ENCODE peak calls at places on chromosomes 11 and 22, in four cellular contexts. D, N, F and C are unnamed samples.

GRCh38 chr22:21074092-21074715 is 28.5 kb downstream of the LRRC74B start:
- DNase-seq in F (no peak), N (no peak), D (no peak), C (no peak)

GRCh38 chr22:17769013-17769715 is 5.1 kb downstream of the BID start:
- DNase-seq in D (no peak), N (no peak), F (no peak), C (no peak)

GRCh38 chr11:91396243-91397133 is 828.1 kb upstream of the FAT3 start:
- DNase-seq in F (no peak), D (no peak), N (no peak), C (no peak)

GRCh38 chr11:44812971-44813370 is 86.2 kb downstream of the TSPAN18 start:
- DNase-seq in N (no peak), D (no peak), F (no peak), C (no peak)

GRCh38 chr11:63958013-63958412 is 16.4 kb upstream of the COX8A start:
- DNase-seq in D (no peak), N (no peak), F (no peak), C (no peak)

GRCh38 chr11:117621226-117621625 is 175.8 kb downstream of the DSCAML1 start:
- DNase-seq in N (no peak), D (no peak), F (no peak), C (no peak)

GRCh38 chr11:65121447-65121864 is 478 bp downstream of the FAU start:
- DNase-seq in F (no peak), D (no peak), N (no peak), C (peak; percentile 78)

GRCh38 chr22:49358041-49358440 is 469.6 kb downstream of the BRD1 start:
- DNase-seq in N (no peak), F (no peak), D (no peak), C (no peak)

GRCh38 chr22:46049726-46050450 is 72.9 kb upstream of the WNT7B start:
- DNase-seq in D (no peak), F (no peak), N (no peak), C (peak; percentile 66)

GRCh38 chr11:118514103-118514502 is 13.2 kb upstream of the TTC36 start:
- DNase-seq in N (no peak), F (no peak), D (no peak), C (no peak)

GRCh38 chr11:66845876-66846212 is 2.6 kb downstream of the RCE1 start:
- DNase-seq in F (no peak), N (no peak), D (no peak), C (peak; percentile 46)

GRCh38 chr22:45529966-45530575 is 27.4 kb downstream of the FBLN1 start:
- DNase-seq in F (no peak), D (no peak), N (no peak), C (no peak)

GRCh38 chr22:48827228-48827810 is 1000.4 kb downstream of the BRD1 start:
- DNase-seq in D (no peak), F (no peak), N (no peak), C (no peak)

GRCh38 chr11:118912742-118913410 is 12.8 kb downstream of the BCL9L start:
- DNase-seq in F (no peak), D (no peak), N (no peak), C (peak; percentile 76)

GRCh38 chr11:126139541-126140091 is 71.8 kb downstream of the RPUSD4 start:
- DNase-seq in D (no peak), F (no peak), N (peak; percentile 35), C (no peak)

GRCh38 chr11:110196884-110197420 is 99.5 kb downstream of the RDX start:
- DNase-seq in F (no peak), N (no peak), D (no peak), C (no peak)

GRCh38 chr22:25702571-25703167 is 39.3 kb upstream of the MYO18B start:
- DNase-seq in N (no peak), F (no peak), D (no peak), C (no peak)

GRCh38 chr11:104830080-104830479 is 68.2 kb downstream of the CASP12 start:
- DNase-seq in N (no peak), F (no peak), D (no peak), C (no peak)

GRCh38 chr22:46031561-46031960 is 54.6 kb upstream of the WNT7B start:
- DNase-seq in D (no peak), F (no peak), N (no peak), C (peak; percentile 9)

GRCh38 chr22:47497666-47498065 is 735.2 kb downstream of the TBC1D22A start:
- DNase-seq in D (no peak), N (peak; percentile 7), F (no peak), C (no peak)

GRCh38 chr22:47498969-47499368 is 736.5 kb downstream of the TBC1D22A start:
- DNase-seq in D (no peak), F (no peak), N (no peak), C (no peak)

DNA sequence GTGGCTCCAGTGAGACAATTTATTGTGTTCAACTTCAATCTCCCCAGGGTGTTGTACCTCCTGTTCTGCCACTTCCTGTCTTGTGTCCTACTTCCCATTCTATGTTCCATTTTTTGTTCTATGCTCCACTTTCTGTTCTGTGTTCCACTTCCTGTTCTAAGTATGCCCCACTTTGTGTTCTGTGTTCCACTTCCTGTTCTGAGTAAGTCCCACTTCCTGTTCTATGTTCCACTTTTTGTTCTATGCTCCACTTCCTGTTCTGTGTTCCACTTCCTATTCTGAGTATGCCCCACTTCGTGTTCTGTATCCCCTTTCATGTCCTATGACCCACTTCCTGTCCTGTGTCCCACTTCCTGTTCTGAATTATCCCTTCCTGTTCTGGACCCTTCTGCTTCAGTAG is 732.7 kb downstream of the TBC1D22A start:
- DNase-seq in F (no peak), N (no peak), D (no peak), C (no peak)
- H3K9me3 ChIP-seq in F (peaks cover 22% of the 10 kb centered on the region), N (peaks cover 8% of the 10 kb centered on the region), D (no peaks in the 10 kb centered on the region), C (peaks cover 1% of the 10 kb centered on the region)

DNA sequence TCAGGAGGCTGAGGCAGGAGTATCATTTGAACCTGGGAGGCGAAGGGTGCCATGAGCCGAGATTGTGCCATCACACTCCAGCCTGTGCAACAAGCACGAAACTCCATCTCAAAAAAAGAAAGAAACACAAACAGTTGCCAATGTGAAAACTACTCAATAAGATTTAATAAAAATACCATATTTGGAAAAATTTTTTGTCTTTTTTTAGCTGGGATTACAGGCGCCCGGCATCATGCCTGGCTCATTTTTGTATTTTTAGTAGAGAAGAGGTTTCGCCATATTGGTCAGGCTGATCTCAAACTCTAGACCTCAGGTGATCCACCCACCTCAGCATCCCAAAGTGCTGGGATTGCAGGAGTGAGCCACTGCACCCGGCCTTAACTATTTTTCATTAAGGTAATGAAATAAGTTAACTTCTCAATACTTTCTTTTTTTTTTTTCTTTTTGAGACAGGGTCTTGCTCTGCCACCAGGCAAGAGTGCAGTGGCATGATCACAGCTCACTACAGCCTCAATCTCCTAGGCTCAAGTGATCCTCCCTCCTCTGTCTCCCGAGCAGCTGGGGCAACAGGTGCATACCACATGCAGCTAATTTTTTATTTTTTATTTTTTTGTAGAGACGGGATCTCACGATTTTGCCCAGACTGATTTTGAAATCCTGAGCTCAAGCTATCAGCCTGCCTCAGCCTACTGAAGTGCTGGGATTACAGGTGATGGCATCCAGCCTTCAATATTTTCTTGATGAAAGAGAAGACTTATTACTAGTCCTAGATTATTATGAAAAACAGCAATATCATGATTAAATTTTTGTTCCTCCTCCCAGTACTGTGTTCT is 4746.2 kb upstream of the OR11H1 start:
- DNase-seq in N (no peak), D (no peak), F (no peak), C (peak; percentile 69)
- H3K9me3 ChIP-seq in N (peaks cover 34% of the 10 kb centered on the region), D (no peaks in the 10 kb centered on the region), F (peaks cover 14% of the 10 kb centered on the region), C (peaks cover 2% of the 10 kb centered on the region)

DNA sequence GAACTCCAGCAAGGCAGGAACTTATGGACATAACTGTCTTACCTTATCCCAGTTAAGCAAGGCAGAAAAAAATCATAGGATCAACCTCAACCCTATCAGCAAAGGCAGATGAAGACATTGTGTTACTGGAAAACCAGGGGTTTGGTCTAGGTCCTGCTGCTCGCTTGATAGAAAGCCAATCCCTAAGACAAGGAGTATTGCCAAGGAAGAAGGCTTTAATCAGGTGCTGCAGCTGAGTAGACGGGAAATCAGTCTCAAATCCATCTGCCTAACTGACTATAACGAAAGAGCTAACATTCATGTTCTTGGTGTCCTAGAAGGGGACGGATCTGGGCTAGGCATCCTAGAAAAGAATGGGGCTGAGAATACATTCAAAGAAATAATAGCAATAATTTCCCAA is 1158.7 kb upstream of the CNTN5 start:
- DNase-seq in D (no peak), F (no peak), N (no peak), C (no peak)
- H3K9me3 ChIP-seq in D (no peaks in the 10 kb centered on the region), F (no peaks in the 10 kb centered on the region), N (no peaks in the 10 kb centered on the region), C (no peaks in the 10 kb centered on the region)

GRCh38 chr11:130241697-130242096 is 73.0 kb downstream of the ZBTB44 start:
- DNase-seq in D (no peak), F (no peak), N (no peak), C (no peak)

GRCh38 chr11:130234315-130234714 is 74.7 kb downstream of the ST14 start:
- DNase-seq in F (no peak), D (no peak), N (no peak), C (no peak)

GRCh38 chr11:130237282-130238006 is 77.3 kb downstream of the ZBTB44 start:
- DNase-seq in F (no peak), N (no peak), D (no peak), C (no peak)
- H3K9me3 ChIP-seq in F (no peaks in the 10 kb centered on the region), N (no peaks in the 10 kb centered on the region), D (no peaks in the 10 kb centered on the region), C (no peaks in the 10 kb centered on the region)

DNA sequence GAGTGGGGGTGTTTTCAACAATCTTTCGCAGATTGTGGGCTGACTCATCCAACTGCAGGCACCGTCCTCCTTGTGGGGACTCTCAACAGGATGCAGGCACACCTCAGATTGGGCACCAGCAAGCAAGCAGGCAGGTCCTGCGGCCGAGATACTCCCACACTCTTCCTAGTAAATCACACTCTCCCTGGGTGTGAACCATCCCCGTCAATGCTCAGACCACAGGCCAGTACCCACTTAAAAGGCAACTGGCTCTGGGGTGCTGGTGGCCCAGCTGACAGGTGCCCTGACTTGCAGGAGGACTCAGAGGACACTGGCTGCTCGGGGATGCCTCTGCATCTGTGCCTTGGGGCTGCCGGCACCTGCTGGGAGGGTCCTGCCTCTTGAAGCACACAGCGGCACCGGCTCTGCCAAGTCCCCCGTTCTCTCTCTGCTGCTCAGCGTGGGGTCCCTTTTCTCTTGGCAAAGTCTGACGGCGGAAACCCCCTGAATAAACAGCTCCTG is 282.5 kb downstream of the CTTN start:
- DNase-seq in D (no peak), F (no peak), N (no peak), C (no peak)
- H3K9me3 ChIP-seq in D (no peaks in the 10 kb centered on the region), F (no peaks in the 10 kb centered on the region), N (no peaks in the 10 kb centered on the region), C (peaks cover 1% of the 10 kb centered on the region)

DNA sequence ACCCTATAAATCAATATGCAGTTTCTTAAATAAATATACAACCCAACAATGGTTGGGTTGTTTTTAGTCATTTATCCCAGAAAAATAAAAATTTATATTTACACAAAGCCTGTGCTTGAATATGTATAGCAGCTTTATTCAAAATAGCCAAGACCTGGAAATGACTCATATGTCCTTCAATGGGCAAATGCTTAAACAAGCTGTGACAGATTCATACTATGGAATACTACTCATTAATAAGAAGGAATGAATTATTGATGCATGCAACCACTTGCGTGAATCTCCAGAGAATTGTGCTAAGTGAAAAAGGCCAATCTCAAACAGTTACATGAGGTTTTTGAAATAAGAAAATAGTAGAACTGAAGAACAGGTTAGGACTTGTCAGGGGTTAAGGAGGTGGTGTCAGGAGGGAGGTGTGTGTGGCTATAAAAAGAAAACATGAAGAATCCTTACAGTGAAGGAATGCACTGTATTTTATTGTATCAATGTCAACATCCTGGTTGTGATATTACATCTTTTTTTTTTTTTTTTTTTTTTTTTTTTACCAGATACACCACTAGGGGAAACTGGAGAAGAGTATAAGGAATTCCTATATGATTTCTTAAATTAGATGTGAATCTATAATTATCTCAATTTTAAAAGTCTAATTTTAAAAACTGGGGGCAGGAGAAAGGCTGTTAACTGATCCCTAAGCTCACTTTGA is 82.4 kb upstream of the CD44 start:
- DNase-seq in F (no peak), D (no peak), N (no peak), C (no peak)
- H3K9me3 ChIP-seq in F (no peaks in the 10 kb centered on the region), D (no peaks in the 10 kb centered on the region), N (no peaks in the 10 kb centered on the region), C (no peaks in the 10 kb centered on the region)